ENCODE peak calls at places on chromosomes 4 and X, in seven cellular contexts. L is hepatocyte, A is fibroblast of mammary gland, C is lung, U is SK-N-MC, G is A673, Q is astrocyte of the cerebellum. V is an unnamed sample.

GRCh38 chrX:34656842-34657780 is at the start of gene TMEM47:
- DNase-seq in U (no peak), L (peak), A (peak), C (peak), Q (no peak), G (peak), V (no peak)

GRCh38 chr4:168540086-168540864 is 43.4 kb downstream of the PALLD start:
- DNase-seq in U (no peak), Q (peak), C (no peak), G (peak), L (no peak), A (peak), V (no peak)

GRCh38 chr4:65033899-65034298 is 624.6 kb upstream of the TECRL start:
- DNase-seq in A (peak), U (no peak), Q (peak), L (no peak), C (no peak), G (peak), V (no peak)

GRCh38 chr4:128255906-128256305 is 31.7 kb downstream of the PGRMC2 start:
- DNase-seq in U (no peak), C (no peak), G (no peak), L (no peak), A (no peak), Q (no peak), V (no peak)

GRCh38 chrX:38183577-38183976 is 37.1 kb downstream of the SRPX start:
- DNase-seq in Q (peak), C (no peak), A (peak), G (no peak), U (no peak), L (no peak), V (no peak)

GRCh38 chrX:129782015-129782495 is 2.3 kb downstream of the SASH3 start:
- DNase-seq in C (no peak), U (no peak), G (no peak), Q (no peak), A (no peak), L (no peak), V (no peak)

GRCh38 chrX:72107320-72107719 is 24.4 kb downstream of the RTL5 start:
- DNase-seq in A (peak), U (no peak), G (peak), C (no peak), Q (no peak), L (no peak), V (no peak)

GRCh38 chr4:41177016-41177415 is 37.3 kb downstream of the APBB2 start:
- DNase-seq in Q (peak), L (peak), A (peak), U (no peak), C (no peak), G (no peak), V (no peak)

GRCh38 chrX:18149454-18149853 is 71.2 kb downstream of the BEND2 start:
- DNase-seq in A (no peak), G (no peak), U (no peak), L (no peak), Q (no peak), C (no peak), V (no peak)

GRCh38 chr4:10831727-10832408 is 147.3 kb upstream of the CLNK start:
- DNase-seq in Q (no peak), A (no peak), G (no peak), L (no peak), U (no peak), C (no peak), V (no peak)

GRCh38 chr4:7140062-7140691 is 52.2 kb upstream of the SORCS2 start:
- DNase-seq in G (no peak), A (no peak), L (no peak), C (no peak), Q (no peak), U (no peak), V (no peak)

GRCh38 chrX:114581528-114582263 is 2.2 kb upstream of the HTR2C start:
- DNase-seq in Q (no peak), L (peak), C (no peak), A (no peak), U (no peak), G (peak), V (no peak)

GRCh38 chrX:111507931-111508330 is 3.5 kb upstream of the SERTM2 start:
- DNase-seq in G (no peak), C (no peak), A (peak), Q (no peak), U (no peak), L (no peak), V (no peak)

GRCh38 chr4:128134925-128135324 is 73.8 kb downstream of the LARP1B start:
- DNase-seq in A (no peak), U (no peak), C (no peak), G (no peak), Q (no peak), L (no peak), V (no peak)

GRCh38 chr4:185352741-185353140 is 43.0 kb downstream of the LRP2BP start:
- DNase-seq in Q (no peak), U (no peak), G (no peak), L (no peak), C (no peak), A (no peak), V (no peak)

GRCh38 chr4:159175165-159175988 is 72.5 kb downstream of the RAPGEF2 start:
- DNase-seq in G (peak), U (peak), C (peak), A (peak), L (peak), Q (peak), V (peak)

GRCh38 chrX:48802089-48802812 is 384 bp downstream of the HDAC6 start:
- DNase-seq in L (peak), G (peak), U (no peak), C (peak), Q (peak), A (peak), V (peak)

GRCh38 chr4:87559090-87559837 is 30.1 kb upstream of the SPARCL1 start:
- DNase-seq in U (no peak), Q (no peak), G (peak), C (peak), A (no peak), L (no peak), V (peak)

DNA sequence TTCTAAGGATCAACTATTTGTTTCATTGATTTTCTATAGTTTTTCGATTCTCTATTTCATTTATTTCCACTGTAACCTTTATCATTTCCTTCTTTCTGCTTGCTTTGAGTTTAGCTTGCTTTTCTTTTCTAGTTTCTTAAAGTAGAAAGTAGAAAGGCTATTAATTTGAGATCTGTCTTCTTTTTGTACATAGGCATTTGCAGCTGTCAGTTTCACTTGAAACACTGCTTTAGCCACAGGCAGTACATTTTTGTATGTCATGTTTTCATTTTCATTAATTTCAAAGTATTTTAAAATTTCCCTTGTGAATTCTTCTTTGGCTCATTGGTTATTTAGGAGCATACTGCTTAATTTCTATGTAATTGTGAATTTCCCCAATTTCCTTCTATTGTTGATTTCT is 152.2 kb downstream of the SH3KBP1 start:
- DNase-seq in A (no peak), L (no peak), Q (no peak), U (no peak), G (no peak), C (no peak), V (no peak)
- H3K4me3 ChIP-seq in A (no peak), L (no peak), Q (no peak), U (no peak), G (no peak), C (no peak), V (no peak)

DNA sequence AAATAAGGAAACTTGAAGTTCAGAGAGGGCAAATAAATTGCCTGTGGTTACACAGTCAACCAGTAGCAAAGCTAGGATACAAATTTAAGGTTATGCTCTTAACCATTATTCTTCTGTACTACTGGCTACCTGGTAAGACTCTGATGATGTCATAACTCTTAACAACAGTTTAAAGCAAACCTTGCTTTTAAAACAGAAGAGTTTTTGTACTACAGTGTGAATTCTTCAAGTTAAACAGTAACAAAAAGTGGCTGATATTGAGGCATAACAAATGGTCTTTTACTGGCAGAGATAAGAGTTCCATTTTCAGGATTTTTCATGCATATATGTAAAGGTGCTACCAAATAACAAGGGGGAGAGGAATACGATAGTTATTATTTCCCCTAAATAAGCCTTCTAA is 23.4 kb downstream of the TAB3 start:
- DNase-seq in G (no peak), L (no peak), C (no peak), U (no peak), Q (no peak), A (no peak), V (no peak)
- H3K4me3 ChIP-seq in G (no peak), L (no peak), C (no peak), U (no peak), Q (no peak), A (no peak), V (no peak)

DNA sequence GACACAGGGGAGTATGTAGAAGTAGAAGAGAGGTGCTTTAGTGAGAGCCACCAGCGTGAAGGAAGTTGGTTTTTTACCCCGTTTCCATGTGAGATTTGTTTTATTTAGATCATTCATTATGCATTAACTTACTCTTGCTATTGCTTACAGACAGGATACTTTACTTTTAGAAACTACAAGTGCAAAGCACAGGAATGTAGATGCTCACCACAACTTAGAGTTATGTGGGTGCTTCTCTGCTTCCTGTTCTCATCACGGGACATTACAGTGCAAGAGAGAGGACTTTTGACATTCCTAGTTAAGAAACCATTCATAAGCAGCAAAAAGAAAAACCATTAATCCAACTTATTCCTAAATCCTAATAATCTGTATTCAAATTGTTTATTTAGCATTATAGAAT is 25.6 kb upstream of the SPANXD start:
- DNase-seq in G (no peak), Q (no peak), L (no peak), U (no peak), C (no peak), A (no peak), V (no peak)
- H3K4me3 ChIP-seq in G (no peak), Q (no peak), L (no peak), U (no peak), C (no peak), A (no peak), V (no peak)

DNA sequence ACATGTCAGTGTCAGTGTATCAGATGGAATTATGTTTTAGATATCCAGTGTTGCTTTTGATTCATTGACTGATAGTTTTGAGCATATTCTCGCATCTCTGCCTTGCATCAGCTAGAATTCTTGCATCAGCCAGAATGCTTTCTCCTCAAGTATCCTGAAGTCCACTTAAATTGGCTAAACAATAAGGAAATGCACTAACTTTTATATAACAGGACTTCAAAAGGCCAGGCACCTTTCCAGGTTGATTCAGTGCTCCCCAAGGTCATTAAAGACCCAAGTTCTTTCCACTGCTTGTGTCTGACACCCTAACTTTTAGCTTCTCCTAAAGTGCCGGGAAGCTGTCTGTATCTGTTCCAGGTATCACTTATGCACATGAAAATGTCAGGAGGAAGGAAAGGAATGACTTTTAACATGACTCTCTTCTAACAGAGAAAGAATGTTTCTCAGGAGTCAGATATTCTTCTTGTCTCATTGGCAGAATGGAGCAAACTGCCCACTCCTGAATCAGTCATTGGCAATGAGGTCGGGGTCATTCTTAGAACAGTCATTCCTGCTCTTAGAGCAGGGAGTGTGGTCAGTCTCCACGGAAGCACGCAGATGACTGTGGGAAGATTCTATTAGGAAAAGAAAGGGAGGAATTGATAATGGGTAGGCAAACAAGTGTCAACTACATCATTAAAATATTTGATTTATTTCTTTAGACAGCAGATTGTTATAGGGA is 92.9 kb upstream of the TLL1 start:
- DNase-seq in U (no peak), G (no peak), L (no peak), Q (no peak), C (no peak), A (peak), V (no peak)
- H3K4me3 ChIP-seq in U (no peak), G (no peak), L (no peak), Q (no peak), C (no peak), A (no peak), V (no peak)

GRCh38 chrX:39690541-39691415 is 407.0 kb downstream of the BCOR start:
- DNase-seq in G (no peak), A (no peak), L (no peak), C (no peak), Q (no peak), U (no peak), V (no peak)

GRCh38 chrX:39688219-39688575 is 409.6 kb downstream of the BCOR start:
- DNase-seq in L (no peak), A (no peak), U (no peak), C (no peak), G (no peak), Q (no peak), V (no peak)

GRCh38 chrX:39689374-39690104 is 408.2 kb downstream of the BCOR start:
- DNase-seq in G (no peak), A (no peak), Q (no peak), C (no peak), U (no peak), L (peak), V (no peak)

GRCh38 chrX:39691724-39692123 is 406.0 kb downstream of the BCOR start:
- DNase-seq in L (no peak), C (no peak), U (no peak), G (no peak), Q (no peak), A (no peak), V (no peak)

GRCh38 chrX:39688576-39689373 is 409.0 kb downstream of the BCOR start:
- DNase-seq in G (peak), U (no peak), L (peak), Q (no peak), C (peak), A (no peak), V (no peak)
- H3K4me3 ChIP-seq in G (peak), U (peak), L (peak), Q (peak), C (no peak), A (peak), V (peak)

GRCh38 chr4:48196758-48197504 is 62.9 kb upstream of the TXK start:
- DNase-seq in L (no peak), A (no peak), Q (no peak), C (no peak), U (no peak), G (no peak), V (no peak)

GRCh38 chr4:48197643-48198237 is 63.7 kb upstream of the TXK start:
- DNase-seq in U (no peak), G (no peak), A (no peak), C (no peak), L (no peak), Q (no peak), V (no peak)

GRCh38 chr4:48194986-48195773 is 61.1 kb upstream of the TXK start:
- DNase-seq in A (peak), U (no peak), C (no peak), Q (peak), L (no peak), G (peak), V (no peak)

GRCh38 chr4:48193921-48194320 is 59.9 kb upstream of the TXK start:
- DNase-seq in U (no peak), C (no peak), Q (no peak), G (no peak), L (no peak), A (no peak), V (no peak)

DNA sequence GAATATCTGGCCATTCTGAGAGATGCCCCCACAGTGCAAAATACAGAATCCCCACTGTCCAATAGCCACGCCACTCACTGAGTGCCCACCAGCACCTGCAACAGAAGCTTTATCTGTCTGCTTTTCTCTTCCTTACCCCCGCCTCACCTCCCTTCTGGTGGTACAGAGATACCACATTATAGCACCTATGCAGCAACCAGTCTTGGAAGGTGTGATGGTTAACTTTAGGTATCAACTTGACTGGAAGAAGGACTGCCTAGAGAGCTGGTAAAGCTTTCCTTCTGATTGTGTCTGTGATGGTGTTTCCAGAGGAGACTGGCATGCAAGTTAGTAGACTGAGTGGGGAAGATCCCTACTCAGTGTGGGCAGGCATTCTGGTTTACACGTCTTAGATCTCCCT is 61.8 kb upstream of the TXK start:
- DNase-seq in L (no peak), G (no peak), U (no peak), C (no peak), A (no peak), Q (no peak), V (no peak)
- H3K4me3 ChIP-seq in L (no peak), G (no peak), U (no peak), C (no peak), A (no peak), Q (no peak), V (no peak)